ENCODE peak calls at places on chromosomes 6 and 20, in five cellular contexts. I is astrocyte of the cerebellum, N is PC-3, Y is endothelial cell, M is fibroblast of lung. K is an unnamed sample.
A peak's percentile ranks its signal among the peaks of the same experiment; 100 is the strongest.

GRCh38 chr6:2866183-2866846 is 24.7 kb upstream of the SERPINB1 start:
- DNase-seq in I (no peak), M (no peak), N (no peak), Y (no peak), K (no peak)

GRCh38 chr6:137999815-138000214 is 107.4 kb downstream of the PERP start:
- DNase-seq in Y (no peak), I (no peak), N (no peak), M (no peak), K (no peak)

GRCh38 chr6:129785081-129785755 is 75.2 kb upstream of the ARHGAP18 start:
- DNase-seq in Y (no peak), N (peak; percentile 20), M (peak; percentile 21), I (no peak), K (no peak)

GRCh38 chr6:152309648-152310047 is 327.5 kb downstream of the SYNE1 start:
- DNase-seq in M (no peak), I (no peak), N (peak; percentile 62), Y (no peak), K (no peak)

GRCh38 chr6:2524090-2524489 is 226.6 kb downstream of the MYLK4 start:
- DNase-seq in Y (peak; percentile 13), N (peak; percentile 24), I (no peak), M (no peak), K (no peak)

GRCh38 chr6:151288711-151289398 is 49.1 kb downstream of the AKAP12 start:
- DNase-seq in I (no peak), M (no peak), N (no peak), Y (no peak), K (no peak)

GRCh38 chr20:61918548-61918947 is 147.1 kb downstream of the TAF4 start:
- DNase-seq in Y (no peak), I (no peak), M (no peak), N (no peak), K (no peak)

GRCh38 chr6:82617648-82618047 is 254.0 kb downstream of the TPBG start:
- DNase-seq in I (no peak), M (no peak), N (no peak), Y (no peak), K (no peak)

GRCh38 chr6:150857062-150857905 is 8.2 kb upstream of the MTHFD1L start:
- DNase-seq in I (peak; percentile 98), M (peak; percentile 100), N (peak; percentile 92), Y (no peak), K (no peak)

GRCh38 chr6:28154357-28154756 is 12.7 kb downstream of the ZKSCAN8 start:
- DNase-seq in Y (no peak), M (no peak), N (no peak), I (no peak), K (no peak)

GRCh38 chr6:112253842-112254816 is at the start of gene LAMA4:
- DNase-seq in M (peak; percentile 83), N (peak; percentile 50), Y (peak; percentile 46), I (no peak), K (peak; percentile 38)

GRCh38 chr6:5164092-5164491 is 79.0 kb downstream of the PPP1R3G start:
- DNase-seq in M (no peak), Y (no peak), N (no peak), I (no peak), K (no peak)

GRCh38 chr20:43925786-43926185 is 11.1 kb downstream of the TOX2 start:
- DNase-seq in M (peak; percentile 66), I (no peak), N (peak; percentile 52), Y (no peak), K (no peak)

GRCh38 chr6:144364727-144365126 is 79.6 kb downstream of the UTRN start:
- DNase-seq in I (no peak), Y (no peak), N (no peak), M (no peak), K (no peak)

GRCh38 chr6:144361027-144361426 is 75.9 kb downstream of the UTRN start:
- DNase-seq in Y (no peak), N (no peak), I (no peak), M (no peak), K (no peak)

GRCh38 chr6:144362042-144363018 is 77.2 kb downstream of the UTRN start:
- DNase-seq in I (no peak), M (peak; percentile 63), Y (no peak), N (no peak), K (no peak)

GRCh38 chr6:144364208-144364718 is 79.1 kb downstream of the UTRN start:
- DNase-seq in Y (no peak), I (no peak), M (no peak), N (no peak), K (no peak)

GRCh38 chr6:144365176-144365710 is 80.1 kb downstream of the UTRN start:
- DNase-seq in N (no peak), Y (no peak), I (no peak), M (no peak), K (no peak)
- TF ChIP-seq CTCF in N (no peak), Y (no peak), I (no peak), M (no peak), K (no peak)

DNA sequence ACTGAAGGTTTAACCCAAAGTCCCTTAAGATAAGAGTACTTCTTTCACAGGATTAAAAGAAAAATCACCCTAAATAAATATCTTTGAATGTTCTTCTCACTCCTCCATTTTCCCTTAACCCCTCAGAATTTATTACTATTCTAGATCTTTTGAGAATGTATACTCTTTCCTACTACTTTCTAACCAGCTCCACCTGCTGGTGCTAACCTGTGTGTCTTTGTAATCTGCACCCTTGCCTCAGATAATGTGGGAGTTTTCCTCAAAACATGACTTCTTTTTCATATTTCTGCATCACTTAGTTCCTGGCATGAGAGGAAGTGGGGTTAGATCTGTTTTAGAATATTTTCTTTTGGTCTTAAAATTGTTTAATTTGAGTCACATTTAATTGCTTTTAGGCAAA is 394.2 kb downstream of the BMP2 start:
- DNase-seq in M (peak; percentile 24), I (peak; percentile 9), Y (peak; percentile 7), N (peak; percentile 51), K (no peak)
- TF ChIP-seq CTCF in M (no peak), I (peak; percentile 62), Y (peak; percentile 46), N (peak; percentile 60), K (peak; percentile 62)

GRCh38 chr20:57078101-57078500 is 188.3 kb downstream of the BMP7 start:
- DNase-seq in I (no peak), Y (no peak), M (no peak), N (no peak), K (no peak)

GRCh38 chr20:57082546-57082945 is 183.9 kb downstream of the BMP7 start:
- DNase-seq in N (no peak), M (no peak), Y (no peak), I (no peak), K (no peak)

GRCh38 chr20:57083072-57083471 is 183.4 kb downstream of the BMP7 start:
- DNase-seq in I (no peak), N (no peak), M (no peak), Y (no peak), K (no peak)

GRCh38 chr20:57079016-57080005 is 187.1 kb downstream of the BMP7 start:
- DNase-seq in M (no peak), I (peak; percentile 67), Y (no peak), N (no peak), K (no peak)

GRCh38 chr20:57080796-57081195 is 185.6 kb downstream of the BMP7 start:
- DNase-seq in Y (no peak), M (no peak), N (peak; percentile 76), I (no peak), K (no peak)
- TF ChIP-seq CTCF in Y (no peak), M (no peak), N (peak; percentile 83), I (peak; percentile 46), K (peak; percentile 39)

GRCh38 chr6:98039876-98040605 is 757.0 kb upstream of the MMS22L start:
- DNase-seq in M (peak; percentile 0), Y (no peak), N (peak; percentile 10), I (no peak), K (no peak)
- TF ChIP-seq CTCF in M (no peak), Y (no peak), N (peak; percentile 47), I (peak; percentile 48), K (peak; percentile 62)

DNA sequence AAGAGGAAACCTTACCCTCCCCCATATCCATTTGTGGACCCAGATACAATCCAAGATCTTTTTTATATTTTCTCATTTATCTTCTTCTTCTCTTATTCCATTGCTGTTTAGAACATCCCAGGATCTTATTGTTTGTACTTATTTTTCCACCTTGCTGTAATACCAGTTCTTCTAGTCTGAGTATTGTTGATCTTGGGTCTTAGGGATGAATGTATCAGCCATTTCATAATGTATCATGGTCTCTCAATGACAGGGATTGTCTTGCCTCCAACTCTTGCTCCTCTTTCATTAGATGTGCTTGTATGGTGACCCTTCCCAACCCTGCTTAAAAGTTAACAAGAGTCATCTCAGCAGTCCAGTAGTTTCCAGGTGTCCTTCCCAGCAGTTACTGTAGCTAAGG is 63.3 kb downstream of the MAP3K4 start:
- DNase-seq in M (no peak), Y (no peak), N (peak; percentile 37), I (no peak), K (no peak)
- TF ChIP-seq CTCF in M (no peak), Y (no peak), N (no peak), I (no peak), K (no peak)

GRCh38 chr6:122947355-122947754 is 48.7 kb upstream of the CLVS2 start:
- DNase-seq in M (no peak), Y (peak; percentile 57), I (peak; percentile 5), N (peak; percentile 24), K (peak; percentile 23)
- TF ChIP-seq CTCF in M (no peak), Y (peak; percentile 61), I (peak; percentile 66), N (peak; percentile 65), K (peak; percentile 65)

DNA sequence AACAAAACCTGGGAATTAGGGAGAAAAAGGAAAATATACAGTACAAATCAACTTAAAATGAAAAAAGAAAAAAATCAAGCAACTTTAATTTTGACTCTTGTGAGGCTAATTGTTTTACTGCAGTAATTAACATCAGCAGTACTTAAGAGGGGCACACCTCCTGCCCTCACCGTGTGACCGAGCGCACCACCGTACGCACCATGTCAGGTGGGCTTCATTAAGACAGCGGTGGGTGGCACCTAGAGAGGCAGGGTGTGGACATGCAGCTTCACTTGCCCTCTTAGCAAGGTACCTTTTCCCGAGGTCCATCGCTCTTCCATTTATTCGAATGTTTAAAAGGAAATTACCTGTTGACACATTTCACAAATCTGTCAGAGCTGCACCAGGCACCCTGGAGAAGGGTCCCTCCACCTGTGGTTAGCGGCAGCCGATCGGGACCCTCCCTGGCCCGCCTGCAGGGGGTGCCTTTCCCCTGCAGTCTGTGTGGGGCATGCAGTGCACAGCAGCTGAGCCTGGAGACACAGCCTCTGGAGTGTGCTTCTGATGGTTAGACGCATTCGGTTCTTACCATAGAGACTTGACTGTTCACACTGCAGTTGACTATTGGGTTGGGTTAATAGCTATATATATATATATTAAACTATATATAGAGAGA is 184.1 kb downstream of the TMEM242 start:
- DNase-seq in I (no peak), N (peak; percentile 6), M (no peak), Y (peak; percentile 59), K (no peak)
- TF ChIP-seq CTCF in I (peak; percentile 11), N (peak; percentile 50), M (no peak), Y (peak; percentile 27), K (peak; percentile 51)

DNA sequence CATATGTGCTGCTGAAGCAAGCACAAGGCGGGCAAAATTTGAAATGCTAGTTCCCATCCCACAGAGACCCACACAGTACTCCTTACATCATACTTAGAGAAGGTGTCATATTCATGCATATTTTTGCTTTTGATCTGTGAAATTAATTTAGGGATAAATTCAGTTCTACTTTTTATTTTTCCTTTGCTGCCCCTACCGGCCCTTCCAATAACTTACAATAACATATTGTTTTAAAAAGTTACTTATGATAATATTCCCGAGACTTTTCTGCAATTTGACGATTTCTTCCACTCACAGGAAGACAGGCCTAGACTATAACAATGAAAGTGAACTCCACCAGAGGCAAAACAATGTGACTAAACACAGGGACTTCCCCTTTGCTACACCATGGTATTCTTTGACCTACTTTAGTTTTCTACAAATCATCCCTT is 35.0 kb downstream of the SESN1 start:
- DNase-seq in Y (no peak), N (peak; percentile 29), I (no peak), M (no peak), K (no peak)
- TF ChIP-seq CTCF in Y (no peak), N (peak; percentile 56), I (no peak), M (no peak), K (no peak)